ENCODE peak calls at places on chromosomes 13 and 19, in five cellular contexts. M is GDM1; S is stimulated activated CD8-positive, alpha-beta memory T cell treated with anti-CD3 and anti-CD28 coated beads, Interleukin-2, amount 100 ng/mL, for 48 hours; B is thoracic aorta; G is right atrium auricular region. K is an unnamed sample.

GRCh38 chr19:1154731-1155351 is 19.2 kb downstream of the SBNO2 start:
- DNase-seq in M (no peak), S (no peak), B (peak), G (peak), K (peak)

GRCh38 chr19:19126102-19126501 is 12.2 kb downstream of the TMEM161A start:
- DNase-seq in M (no peak), S (no peak), B (no peak), G (no peak), K (no peak)

GRCh38 chr19:6103217-6103644 is 7.1 kb downstream of the RFX2 start:
- DNase-seq in M (no peak), S (no peak), B (peak), G (peak), K (no peak)

GRCh38 chr13:25462301-25463125 is 90.7 kb downstream of the ATP8A2 start:
- DNase-seq in M (no peak), S (no peak), B (no peak), G (no peak), K (no peak)

GRCh38 chr19:1037553-1038115 is 2.3 kb upstream of the ABCA7 start:
- DNase-seq in M (no peak), S (no peak), B (no peak), G (no peak), K (no peak)

GRCh38 chr13:49679244-49679643 is 12.0 kb downstream of the EBPL start:
- DNase-seq in M (no peak), S (no peak), B (no peak), G (no peak), K (peak)

GRCh38 chr19:33373701-33374405 is at the start of gene CEBPG:
- DNase-seq in M (no peak), S (peak), B (no peak), G (no peak), K (peak)

GRCh38 chr13:24274452-24274971 is 34.9 kb upstream of the C1QTNF9 start:
- DNase-seq in M (peak), S (peak), B (no peak), G (peak), K (no peak)

GRCh38 chr13:66693656-66694055 is 536.5 kb downstream of the PCDH9 start:
- DNase-seq in M (no peak), S (no peak), B (no peak), G (no peak), K (no peak)

GRCh38 chr13:44972956-44973581 is 16.2 kb downstream of the NUFIP1 start:
- DNase-seq in M (no peak), S (no peak), B (no peak), G (no peak), K (no peak)

GRCh38 chr13:35693142-35693784 is 216.8 kb upstream of the MAB21L1 start:
- DNase-seq in M (no peak), S (no peak), B (no peak), G (no peak), K (no peak)